ENCODE peak calls at places on chromosome X, in ten cellular contexts. H is psoas muscle, L is endothelial cell, Q is tibial artery, R is vagina, V is neural crest cell, E is coronary artery, F is endodermal cell, B is omental fat pad, U is mucosa of descending colon. N is an unnamed sample.

GRCh38 chrX:13026877-13027652 is 17.4 kb downstream of the FAM9C start:
- DNase-seq in F (no peak), L (no peak), H (no peak), E (no peak), R (no peak), B (no peak), V (no peak), Q (no peak), U (no peak), N (no peak)

GRCh38 chrX:15973299-15973698 is 118.7 kb upstream of the AP1S2 start:
- DNase-seq in R (no peak), F (peak), U (no peak), L (peak), E (no peak), H (no peak), Q (no peak), V (peak), B (no peak), N (no peak)

GRCh38 chrX:153703036-153703370 is 15.3 kb downstream of the SLC6A8 start:
- DNase-seq in B (no peak), V (no peak), F (no peak), Q (no peak), H (peak), U (peak), R (no peak), L (no peak), E (no peak), N (no peak)

GRCh38 chrX:110204986-110205385 is 112.9 kb downstream of the AMMECR1 start:
- DNase-seq in F (no peak), E (no peak), H (no peak), L (no peak), V (no peak), B (no peak), R (no peak), Q (no peak), U (no peak), N (peak)

GRCh38 chrX:123859409-123859827 is 435 bp upstream of the XIAP start:
- DNase-seq in F (no peak), B (no peak), E (no peak), L (no peak), R (no peak), U (no peak), H (no peak), Q (no peak), V (no peak), N (no peak)

GRCh38 chrX:115021121-115021520 is 3.7 kb upstream of the IL13RA2 start:
- DNase-seq in F (no peak), L (no peak), U (no peak), V (no peak), Q (no peak), E (no peak), H (no peak), R (no peak), B (no peak), N (no peak)

GRCh38 chrX:58025979-58026378 is 115.7 kb upstream of the ZXDA start:
- DNase-seq in F (peak), U (no peak), Q (no peak), H (no peak), L (no peak), B (no peak), E (no peak), R (no peak), V (no peak), N (no peak)

GRCh38 chrX:51420610-51421009 is 75.8 kb downstream of the NUDT11 start:
- DNase-seq in B (no peak), F (no peak), H (no peak), L (peak), R (no peak), U (no peak), E (no peak), Q (no peak), V (peak), N (no peak)

GRCh38 chrX:6708041-6708440 is 173.1 kb upstream of the VCX3A start:
- DNase-seq in Q (no peak), F (no peak), H (no peak), B (no peak), E (no peak), V (no peak), L (no peak), R (no peak), U (no peak), N (no peak)

GRCh38 chrX:34917146-34917545 is 25.4 kb upstream of the FAM47B start:
- DNase-seq in R (no peak), L (no peak), V (no peak), Q (no peak), B (no peak), U (no peak), F (no peak), E (no peak), H (no peak), N (no peak)

GRCh38 chrX:34915463-34916225 is 27.0 kb upstream of the FAM47B start:
- DNase-seq in L (no peak), Q (no peak), R (no peak), F (no peak), H (no peak), B (no peak), V (no peak), E (no peak), U (no peak), N (no peak)

GRCh38 chrX:34918091-34918736 is 24.4 kb upstream of the FAM47B start:
- DNase-seq in L (no peak), U (no peak), E (no peak), V (no peak), B (no peak), H (no peak), R (no peak), F (no peak), Q (no peak), N (no peak)

GRCh38 chrX:34918856-34919255 is 23.7 kb upstream of the FAM47B start:
- DNase-seq in B (no peak), U (no peak), Q (no peak), E (no peak), F (peak), R (no peak), V (peak), H (no peak), L (peak), N (peak)
- TF ChIP-seq CTCF in B (no peak), U (no peak), Q (peak), E (no peak), F (peak), R (no peak), V (peak), H (peak), L (peak), N (peak)

DNA sequence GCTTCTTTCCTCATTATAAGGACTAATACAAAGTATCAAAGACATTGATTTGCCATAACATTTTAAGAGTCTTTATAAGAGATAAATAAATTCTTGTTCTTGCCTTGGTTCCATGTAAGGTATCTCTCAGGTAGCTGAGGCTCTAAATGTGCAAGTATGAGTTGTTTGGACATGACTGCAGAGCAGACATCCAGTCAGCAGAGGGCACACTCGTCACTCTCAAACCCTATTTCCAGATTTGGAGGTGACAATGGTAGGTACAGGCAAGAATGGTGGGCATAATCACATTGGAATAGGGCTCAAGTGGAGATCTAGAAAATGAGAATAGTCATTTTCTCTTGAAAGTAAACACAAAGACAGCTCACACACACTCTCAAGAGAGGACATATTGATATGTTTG is 133.3 kb upstream of the ZIC3 start:
- DNase-seq in B (no peak), E (no peak), R (no peak), F (peak), H (no peak), Q (no peak), U (no peak), L (peak), V (no peak), N (no peak)
- TF ChIP-seq CTCF in B (no peak), E (no peak), R (no peak), F (peak), H (no peak), Q (no peak), U (no peak), L (peak), V (peak), N (no peak)

GRCh38 chrX:30971761-30972603 is 82.9 kb upstream of the TAB3 start:
- DNase-seq in L (peak), V (peak), U (no peak), E (no peak), F (peak), Q (no peak), B (no peak), H (no peak), R (no peak), N (peak)
- TF ChIP-seq CTCF in L (no peak), V (peak), U (no peak), E (peak), F (peak), Q (peak), B (no peak), H (peak), R (peak), N (peak)

GRCh38 chrX:74291964-74292891 is 11.8 kb upstream of the ZCCHC13 start:
- DNase-seq in F (peak), V (peak), U (peak), Q (peak), R (peak), L (peak), H (peak), E (peak), B (peak), N (peak)
- TF ChIP-seq CTCF in F (peak), V (no peak), U (no peak), Q (no peak), R (no peak), L (no peak), H (no peak), E (no peak), B (no peak), N (peak)

GRCh38 chrX:11138498-11139390 is 27.6 kb downstream of the HCCS start:
- DNase-seq in L (no peak), V (no peak), F (no peak), U (no peak), E (no peak), H (no peak), Q (no peak), R (no peak), B (no peak), N (no peak)
- TF ChIP-seq CTCF in L (no peak), V (no peak), F (no peak), U (no peak), E (no peak), H (no peak), Q (no peak), R (no peak), B (no peak), N (no peak)

GRCh38 chrX:70762285-70762684 is 146.2 kb downstream of the TEX11 start:
- DNase-seq in V (no peak), U (no peak), R (no peak), E (no peak), Q (no peak), B (no peak), L (peak), F (peak), H (no peak), N (no peak)
- TF ChIP-seq CTCF in V (no peak), U (no peak), R (no peak), E (no peak), Q (no peak), B (no peak), L (no peak), F (peak), H (no peak), N (no peak)

DNA sequence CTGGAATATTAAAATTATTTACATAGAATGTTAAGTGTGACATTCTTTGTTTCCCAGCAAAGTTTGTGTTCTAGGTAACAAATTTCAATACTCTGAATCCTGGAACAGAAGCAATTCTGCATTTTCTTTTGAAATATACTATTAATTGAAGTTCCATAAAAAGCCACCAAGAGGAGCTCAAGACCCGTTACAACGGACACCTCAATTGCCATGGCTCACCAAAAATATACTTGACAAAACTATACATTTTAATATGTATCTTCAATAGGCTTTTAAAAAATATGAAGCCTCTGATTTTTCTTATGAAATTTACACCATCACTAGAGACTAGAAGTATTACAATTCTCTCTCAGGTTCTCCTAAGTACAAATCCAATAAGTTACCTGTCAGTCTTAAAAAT is 111.4 kb downstream of the NYX start:
- DNase-seq in U (no peak), R (no peak), E (no peak), V (no peak), B (no peak), L (no peak), Q (no peak), H (no peak), F (no peak), N (no peak)
- TF ChIP-seq CTCF in U (no peak), R (no peak), E (peak), V (peak), B (no peak), L (no peak), Q (peak), H (peak), F (peak), N (peak)

GRCh38 chrX:9312922-9313867 is 151.7 kb upstream of the TBL1X start:
- DNase-seq in V (peak), Q (peak), E (no peak), H (peak), B (peak), F (peak), L (peak), U (peak), R (no peak), N (no peak)
- TF ChIP-seq CTCF in V (peak), Q (peak), E (peak), H (peak), B (no peak), F (peak), L (peak), U (peak), R (no peak), N (peak)